ENCODE peak calls at places on chromosomes 2 and 18, in four cellular contexts. V is cardiac muscle cell, P is left ventricle myocardium inferior, O is epithelial cell of esophagus. W is an unnamed sample.
A peak's percentile ranks its signal among the peaks of the same experiment; 100 is the strongest.

GRCh38 chr2:1835581-1836201 is 91.4 kb upstream of the PXDN start:
- DNase-seq in V (no peak), P (no peak), O (no peak), W (peak; percentile 30)

GRCh38 chr18:48131042-48131441 is 200.6 kb upstream of the SMAD2 start:
- DNase-seq in V (no peak), P (no peak), O (no peak), W (no peak)

GRCh38 chr2:148006249-148007007 is 14.1 kb downstream of the ORC4 start:
- DNase-seq in V (no peak), P (no peak), O (no peak), W (no peak)

GRCh38 chr2:100563407-100564247 is 834 bp downstream of the PDCL3 start:
- DNase-seq in V (no peak), P (no peak), O (no peak), W (no peak)

GRCh38 chr2:9525266-9525665 is 30.4 kb downstream of the ADAM17 start:
- DNase-seq in V (no peak), P (no peak), O (no peak), W (no peak)

GRCh38 chr18:79585395-79586370 is 93.9 kb upstream of the CTDP1 start:
- DNase-seq in V (no peak), P (peak; percentile 11), O (no peak), W (no peak)

GRCh38 chr2:73291093-73291460 is 2.3 kb downstream of the EGR4 start:
- DNase-seq in V (peak; percentile 66), P (no peak), O (peak; percentile 67), W (no peak)

GRCh38 chr18:77397617-77398016 is 148.0 kb downstream of the GALR1 start:
- DNase-seq in V (no peak), P (no peak), O (no peak), W (no peak)

GRCh38 chr2:163347982-163348842 is 387.6 kb downstream of the FIGN start:
- DNase-seq in V (peak; percentile 95), P (peak; percentile 75), O (peak; percentile 73), W (no peak)

GRCh38 chr2:236749346-236749745 is 179.7 kb downstream of the ACKR3 start:
- DNase-seq in V (no peak), P (no peak), O (peak; percentile 80), W (no peak)

GRCh38 chr2:43345872-43346271 is 119.5 kb upstream of the ZFP36L2 start:
- DNase-seq in V (no peak), P (no peak), O (no peak), W (no peak)
- TF ChIP-seq CTCF in V (no peak), P (no peak), O (no peak), W (no peak)

GRCh38 chr2:38184964-38185603 is 109.1 kb upstream of the CYP1B1 start:
- DNase-seq in V (peak; percentile 39), P (no peak), O (peak; percentile 82), W (no peak)
- H3K4me3 ChIP-seq in V (no peak overlapping the region), P (no peak overlapping the region), O (no peak overlapping the region), W (no peak overlapping the region)

GRCh38 chr18:46555213-46555612 is 101.8 kb downstream of the LOXHD1 start:
- DNase-seq in V (no peak), P (no peak), O (no peak), W (no peak)

GRCh38 chr18:46559296-46559695 is 97.7 kb downstream of the LOXHD1 start:
- DNase-seq in V (no peak), P (no peak), O (no peak), W (no peak)

GRCh38 chr18:46554406-46554805 is 102.6 kb downstream of the LOXHD1 start:
- DNase-seq in V (no peak), P (no peak), O (no peak), W (no peak)

GRCh38 chr18:46556590-46557206 is 100.3 kb downstream of the LOXHD1 start:
- DNase-seq in V (no peak), P (no peak), O (no peak), W (no peak)

DNA sequence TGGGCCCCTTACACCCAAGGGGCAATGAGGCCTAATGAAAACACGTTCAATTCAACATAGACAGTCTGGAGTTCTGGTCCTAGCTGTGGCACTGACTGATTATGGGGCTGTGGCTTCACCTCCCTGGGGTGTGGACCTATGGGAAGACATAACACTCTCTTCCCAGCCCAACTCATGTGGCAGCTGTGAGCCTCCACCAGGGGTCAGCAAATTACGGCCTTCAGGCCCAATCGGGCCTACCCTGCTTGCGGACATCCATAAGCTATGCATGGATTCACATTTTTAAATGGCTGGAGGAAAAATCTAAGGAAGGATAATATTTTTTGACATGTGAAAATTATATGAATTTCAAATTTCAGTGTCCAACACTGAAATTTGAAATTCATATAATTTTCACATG is 101.3 kb downstream of the LOXHD1 start:
- DNase-seq in V (peak; percentile 12), P (peak; percentile 33), O (peak; percentile 22), W (peak; percentile 21)
- TF ChIP-seq CTCF in V (peak; percentile 29), P (peak; percentile 71), O (peak; percentile 15), W (peak; percentile 50)

GRCh38 chr2:150850641-150851040 is 363.2 kb upstream of the RND3 start:
- DNase-seq in V (no peak), P (no peak), O (no peak), W (no peak)
- H3K4me3 ChIP-seq in V (no peak overlapping the region), P (no peak overlapping the region), O (no peak overlapping the region), W (no peak overlapping the region)

GRCh38 chr2:75716406-75716805 is 5.7 kb upstream of the GCFC2 start:
- DNase-seq in V (peak; percentile 20), P (no peak), O (no peak), W (no peak)
- TF ChIP-seq CTCF in V (peak; percentile 7), P (no peak), O (no peak), W (peak; percentile 14)